ENCODE peak calls at places on chromosomes 16 and 17, in seven cellular contexts. L is AG09319, W is endothelial cell, A is left ventricle myocardium inferior, X is OCI-LY7, Z is cardiac muscle cell, Y is MCF 10A. C is an unnamed sample.

GRCh38 chr16:16871196-16871595 is 492.3 kb downstream of the NPIPA7 start:
- DNase-seq in L (no peak), W (no peak), A (no peak), X (no peak), Z (peak; percentile 13), Y (no peak), C (no peak)

GRCh38 chr17:39800540-39800939 is 62.8 kb downstream of the GRB7 start:
- DNase-seq in L (no peak), W (no peak), A (no peak), X (peak; percentile 88), Z (no peak), Y (peak; percentile 14), C (no peak)

GRCh38 chr16:65845466-65846209 is 520.9 kb upstream of the CDH5 start:
- DNase-seq in L (no peak), W (no peak), A (no peak), X (no peak), Z (no peak), Y (peak; percentile 48), C (peak; percentile 23)

GRCh38 chr17:51161541-51161940 is 4.7 kb upstream of the NME2 start:
- DNase-seq in L (no peak), W (no peak), A (no peak), X (no peak), Z (no peak), Y (no peak), C (no peak)

GRCh38 chr17:1868090-1868489 is 38.3 kb downstream of the RPA1 start:
- DNase-seq in L (no peak), W (no peak), A (no peak), X (no peak), Z (no peak), Y (no peak), C (no peak)

GRCh38 chr17:2123467-2124251 is 68.8 kb downstream of the HIC1 start:
- DNase-seq in L (no peak), W (no peak), A (no peak), X (peak; percentile 16), Z (no peak), Y (peak; percentile 36), C (peak; percentile 41)

GRCh38 chr17:57570740-57571344 is 174.3 kb downstream of the CCDC182 start:
- DNase-seq in L (no peak), W (no peak), A (no peak), X (no peak), Z (no peak), Y (no peak), C (no peak)

GRCh38 chr17:59369026-59369724 is 37.7 kb downstream of the YPEL2 start:
- DNase-seq in L (no peak), W (no peak), A (no peak), X (no peak), Z (no peak), Y (no peak), C (peak; percentile 67)

GRCh38 chr16:84849751-84850150 is 30.0 kb downstream of the CRISPLD2 start:
- DNase-seq in L (no peak), W (no peak), A (no peak), X (no peak), Z (no peak), Y (no peak), C (no peak)

GRCh38 chr16:48365601-48366164 is 19.5 kb downstream of the SIAH1 start:
- DNase-seq in L (peak; percentile 66), W (peak; percentile 86), A (peak; percentile 92), X (no peak), Z (peak; percentile 94), Y (peak; percentile 91), C (peak; percentile 87)

GRCh38 chr16:11980167-11980844 is 3.8 kb downstream of the SNX29 start:
- DNase-seq in L (no peak), W (no peak), A (no peak), X (no peak), Z (no peak), Y (no peak), C (no peak)

GRCh38 chr16:56969769-56970168 is 8.0 kb downstream of the CETP start:
- DNase-seq in L (no peak), W (no peak), A (no peak), X (no peak), Z (no peak), Y (no peak), C (no peak)

GRCh38 chr16:61654962-61655361 is 381.3 kb downstream of the CDH8 start:
- DNase-seq in L (no peak), W (no peak), A (no peak), X (no peak), Z (no peak), Y (no peak), C (no peak)

GRCh38 chr17:81984773-81985410 is 7.5 kb downstream of the ASPSCR1 start:
- DNase-seq in L (no peak), W (no peak), A (no peak), X (no peak), Z (no peak), Y (no peak), C (no peak)

GRCh38 chr17:45293413-45294211 is 23.2 kb downstream of the MAP3K14 start:
- DNase-seq in L (peak; percentile 70), W (no peak), A (peak; percentile 80), X (no peak), Z (peak; percentile 68), Y (peak; percentile 95), C (peak; percentile 92)

GRCh38 chr17:16488572-16488997 is 3.4 kb downstream of the LRRC75A start:
- DNase-seq in L (no peak), W (no peak), A (no peak), X (peak; percentile 18), Z (peak; percentile 59), Y (no peak), C (no peak)

GRCh38 chr16:73124665-73125064 is 76.7 kb upstream of the ZFHX3 start:
- DNase-seq in L (no peak), W (no peak), A (no peak), X (no peak), Z (no peak), Y (no peak), C (no peak)

GRCh38 chr16:57468346-57468745 is 5.9 kb downstream of the POLR2C start:
- DNase-seq in L (no peak), W (no peak), A (no peak), X (no peak), Z (no peak), Y (no peak), C (no peak)

GRCh38 chr16:68756250-68757051 is 19.4 kb downstream of the CDH1 start:
- DNase-seq in L (no peak), W (no peak), A (no peak), X (peak; percentile 18), Z (no peak), Y (peak; percentile 97), C (no peak)

GRCh38 chr17:49515196-49515770 is 20.2 kb downstream of the NGFR start:
- DNase-seq in L (peak; percentile 97), W (no peak), A (peak; percentile 92), X (no peak), Z (peak; percentile 87), Y (peak; percentile 91), C (peak; percentile 99)
- TF ChIP-seq CTCF in L (peak; percentile 24), W (no peak), A (peak; percentile 63), X (no peak), Z (peak; percentile 56), Y (no peak), C (peak; percentile 43)

GRCh38 chr17:14813649-14814048 is 451.5 kb downstream of the PMP22 start:
- DNase-seq in L (no peak), W (peak; percentile 62), A (no peak), X (peak; percentile 68), Z (peak; percentile 59), Y (no peak), C (no peak)
- TF ChIP-seq CTCF in L (no peak), W (peak; percentile 76), A (no peak), X (peak; percentile 77), Z (peak; percentile 27), Y (no peak), C (peak; percentile 12)

GRCh38 chr16:20613471-20613887 is 37.3 kb upstream of the ACSM2B start:
- DNase-seq in L (no peak), W (no peak), A (no peak), X (no peak), Z (no peak), Y (no peak), C (no peak)

GRCh38 chr16:20617271-20617670 is 41.1 kb upstream of the ACSM2B start:
- DNase-seq in L (no peak), W (no peak), A (no peak), X (no peak), Z (no peak), Y (no peak), C (no peak)

GRCh38 chr16:20611975-20612471 is 35.9 kb upstream of the ACSM2B start:
- DNase-seq in L (no peak), W (no peak), A (peak; percentile 80), X (no peak), Z (no peak), Y (no peak), C (no peak)

GRCh38 chr16:20612551-20613470 is 36.6 kb upstream of the ACSM2B start:
- DNase-seq in L (no peak), W (no peak), A (peak; percentile 66), X (no peak), Z (peak; percentile 23), Y (no peak), C (no peak)

DNA sequence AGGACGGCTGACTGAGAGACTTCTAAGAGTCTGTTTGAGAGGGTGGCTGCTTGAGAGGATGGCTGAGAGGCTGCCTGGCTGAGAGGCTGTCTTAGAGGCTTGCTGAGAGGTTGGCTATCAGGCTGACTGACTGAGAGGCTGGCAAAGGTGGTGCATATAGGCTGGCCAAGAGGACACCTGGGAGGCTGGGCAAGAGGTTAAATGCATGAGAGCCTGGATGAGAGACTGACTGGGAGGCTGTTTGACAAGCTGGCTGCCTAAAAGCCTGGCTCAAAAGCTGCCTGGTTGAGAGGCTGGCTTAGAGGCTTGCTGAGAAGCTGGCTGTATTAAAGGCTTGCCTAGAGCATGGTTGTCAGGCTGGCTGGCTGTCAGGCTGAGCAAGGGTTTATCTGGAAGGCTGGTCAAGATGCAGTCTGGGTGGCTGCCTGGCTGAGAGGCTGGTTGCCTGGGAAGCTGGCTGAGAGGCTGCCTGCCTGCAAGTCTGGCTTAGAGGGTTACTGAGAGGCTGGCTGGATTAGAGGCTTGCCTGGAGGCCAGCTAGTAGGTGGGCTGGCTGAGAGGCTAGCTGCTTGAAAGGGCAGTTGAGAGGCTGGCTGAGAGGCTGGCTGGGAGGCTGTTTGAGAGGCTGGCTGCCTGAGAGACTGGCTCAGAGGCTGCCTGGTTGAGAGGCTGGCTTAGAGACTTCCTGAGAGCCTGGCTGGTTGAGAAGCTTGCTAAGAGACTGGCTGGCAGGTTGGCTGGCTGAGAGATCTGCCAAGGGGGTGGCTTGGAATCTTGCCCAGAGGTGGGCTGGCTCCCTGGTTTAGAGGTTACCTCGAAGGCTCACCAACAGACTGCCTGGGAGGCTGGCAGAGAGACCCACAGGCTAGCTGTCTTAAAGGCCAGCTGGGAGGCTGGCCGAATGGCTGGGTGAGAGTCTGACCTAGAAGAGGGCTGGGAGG is 38.3 kb upstream of the ACSM2B start:
- DNase-seq in L (no peak), W (no peak), A (no peak), X (no peak), Z (no peak), Y (no peak), C (no peak)
- TF ChIP-seq CTCF in L (no peak), W (no peak), A (no peak), X (no peak), Z (no peak), Y (no peak), C (no peak)

DNA sequence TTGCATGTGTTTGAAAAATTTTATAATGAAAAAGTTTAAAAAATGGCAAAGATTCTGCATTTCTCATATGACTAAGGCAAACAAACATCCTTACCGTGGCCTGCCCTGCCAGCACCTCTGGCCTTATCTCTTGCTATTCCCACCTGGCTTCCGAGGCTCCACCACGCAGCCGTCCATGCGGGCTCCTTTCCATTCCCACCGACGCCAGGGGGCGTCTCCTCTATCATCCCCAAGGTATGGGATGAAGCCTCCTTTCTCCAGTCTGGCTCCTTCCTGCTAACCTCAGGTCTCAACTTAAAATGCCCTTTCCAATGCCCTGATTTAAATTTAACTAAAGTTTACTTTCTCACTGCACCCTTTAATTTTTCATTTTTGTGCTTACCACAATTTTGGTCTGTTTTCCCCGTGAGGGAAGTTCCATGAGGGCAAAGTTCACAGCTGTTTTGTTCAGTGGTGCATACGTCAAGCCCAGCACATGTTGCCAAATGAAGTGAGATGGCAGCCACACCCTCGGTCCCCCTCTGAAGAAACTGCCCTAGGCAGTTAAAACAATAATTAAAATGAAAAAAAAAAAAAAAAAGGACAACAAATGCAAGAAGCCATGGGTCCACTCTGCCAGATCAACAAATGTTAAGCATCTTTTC is 13.3 kb upstream of the SDK2 start:
- DNase-seq in L (no peak), W (peak; percentile 77), A (peak; percentile 52), X (peak; percentile 54), Z (peak; percentile 76), Y (peak; percentile 68), C (no peak)
- TF ChIP-seq CTCF in L (peak; percentile 41), W (peak; percentile 52), A (peak; percentile 73), X (peak; percentile 85), Z (peak; percentile 66), Y (peak; percentile 64), C (peak; percentile 64)